ENCODE peak calls at places on chromosomes 2 and 18, in ten cellular contexts. One of them, this sample, is unnamed.

GRCh38 chr2:60570281-60570680 is 16.8 kb upstream of the BCL11A start:
- DNase-seq in fibroblast of mammary gland: no peak
- DNase-seq in upper lobe of right lung: no peak
- DNase-seq in prostate gland: no peak
- DNase-seq in progenitor cell of endocrine pancreas: no peak
- DNase-seq in CD4-positive, alpha-beta T cell: no peak
- DNase-seq in cardiac muscle cell: no peak
- DNase-seq in HFF-Myc: no peak
- DNase-seq in HFFc6: no peak
- DNase-seq in HCT116: no peak
- DNase-seq in this sample: no peak

GRCh38 chr2:133456156-133456555 is 112.1 kb downstream of the NCKAP5 start:
- DNase-seq in fibroblast of mammary gland: no peak
- DNase-seq in upper lobe of right lung: no peak
- DNase-seq in prostate gland: no peak
- DNase-seq in progenitor cell of endocrine pancreas: no peak
- DNase-seq in CD4-positive, alpha-beta T cell: no peak
- DNase-seq in cardiac muscle cell: no peak
- DNase-seq in HFF-Myc: no peak
- DNase-seq in HFFc6: no peak
- DNase-seq in HCT116: no peak
- DNase-seq in this sample: no peak

GRCh38 chr2:144826105-144826504 is 306.2 kb upstream of the ZEB2 start:
- DNase-seq in fibroblast of mammary gland: no peak
- DNase-seq in upper lobe of right lung: no peak
- DNase-seq in prostate gland: no peak
- DNase-seq in progenitor cell of endocrine pancreas: no peak
- DNase-seq in CD4-positive, alpha-beta T cell: no peak
- DNase-seq in cardiac muscle cell: no peak
- DNase-seq in HFF-Myc: no peak
- DNase-seq in HFFc6: no peak
- DNase-seq in HCT116: no peak
- DNase-seq in this sample: no peak

GRCh38 chr18:36613069-36613468 is 215.7 kb downstream of the TPGS2 start:
- DNase-seq in fibroblast of mammary gland: no peak
- DNase-seq in upper lobe of right lung: no peak
- DNase-seq in prostate gland: no peak
- DNase-seq in progenitor cell of endocrine pancreas: no peak
- DNase-seq in CD4-positive, alpha-beta T cell: no peak
- DNase-seq in cardiac muscle cell: no peak
- DNase-seq in HFF-Myc: no peak
- DNase-seq in HFFc6: no peak
- DNase-seq in HCT116: no peak
- DNase-seq in this sample: no peak

GRCh38 chr2:111231532-111232252 is 111.0 kb downstream of the BCL2L11 start:
- DNase-seq in fibroblast of mammary gland: no peak
- DNase-seq in upper lobe of right lung: no peak
- DNase-seq in prostate gland: no peak
- DNase-seq in progenitor cell of endocrine pancreas: no peak
- DNase-seq in CD4-positive, alpha-beta T cell: no peak
- DNase-seq in cardiac muscle cell: no peak
- DNase-seq in HFF-Myc: no peak
- DNase-seq in HFFc6: no peak
- DNase-seq in HCT116: no peak
- DNase-seq in this sample: no peak

GRCh38 chr2:42051168-42052125 is 3.6 kb downstream of the PKDCC start:
- DNase-seq in fibroblast of mammary gland: no peak
- DNase-seq in upper lobe of right lung: no peak
- DNase-seq in prostate gland: no peak
- DNase-seq in progenitor cell of endocrine pancreas: no peak
- DNase-seq in CD4-positive, alpha-beta T cell: no peak
- DNase-seq in cardiac muscle cell: peak
- DNase-seq in HFF-Myc: no peak
- DNase-seq in HFFc6: no peak
- DNase-seq in HCT116: no peak
- DNase-seq in this sample: no peak

GRCh38 chr2:187079901-187080300 is 230.9 kb upstream of the ZSWIM2 start:
- DNase-seq in fibroblast of mammary gland: no peak
- DNase-seq in upper lobe of right lung: no peak
- DNase-seq in prostate gland: no peak
- DNase-seq in progenitor cell of endocrine pancreas: no peak
- DNase-seq in CD4-positive, alpha-beta T cell: no peak
- DNase-seq in cardiac muscle cell: no peak
- DNase-seq in HFF-Myc: no peak
- DNase-seq in HFFc6: no peak
- DNase-seq in HCT116: no peak
- DNase-seq in this sample: no peak

GRCh38 chr2:36561223-36561944 is 36.6 kb downstream of the FEZ2 start:
- DNase-seq in fibroblast of mammary gland: peak
- DNase-seq in upper lobe of right lung: no peak
- DNase-seq in prostate gland: no peak
- DNase-seq in progenitor cell of endocrine pancreas: no peak
- DNase-seq in CD4-positive, alpha-beta T cell: no peak
- DNase-seq in cardiac muscle cell: peak
- DNase-seq in HFF-Myc: peak
- DNase-seq in HFFc6: peak
- DNase-seq in HCT116: peak
- DNase-seq in this sample: no peak

GRCh38 chr18:50573679-50574078 is 13.8 kb downstream of the MAPK4 start:
- DNase-seq in fibroblast of mammary gland: no peak
- DNase-seq in upper lobe of right lung: no peak
- DNase-seq in prostate gland: no peak
- DNase-seq in progenitor cell of endocrine pancreas: no peak
- DNase-seq in CD4-positive, alpha-beta T cell: no peak
- DNase-seq in cardiac muscle cell: no peak
- DNase-seq in HFF-Myc: no peak
- DNase-seq in HFFc6: no peak
- DNase-seq in HCT116: no peak
- DNase-seq in this sample: no peak

GRCh38 chr2:230974096-230974913 is 21.6 kb upstream of the SPATA3 start:
- DNase-seq in fibroblast of mammary gland: peak
- DNase-seq in upper lobe of right lung: no peak
- DNase-seq in prostate gland: no peak
- DNase-seq in progenitor cell of endocrine pancreas: no peak
- DNase-seq in CD4-positive, alpha-beta T cell: peak
- DNase-seq in cardiac muscle cell: peak
- DNase-seq in HFF-Myc: no peak
- DNase-seq in HFFc6: peak
- DNase-seq in HCT116: no peak
- DNase-seq in this sample: no peak

GRCh38 chr2:208791257-208791656 is 384.7 kb downstream of the PTH2R start:
- DNase-seq in fibroblast of mammary gland: no peak
- DNase-seq in upper lobe of right lung: no peak
- DNase-seq in prostate gland: no peak
- DNase-seq in progenitor cell of endocrine pancreas: no peak
- DNase-seq in CD4-positive, alpha-beta T cell: no peak
- DNase-seq in cardiac muscle cell: no peak
- DNase-seq in HFF-Myc: no peak
- DNase-seq in HFFc6: no peak
- DNase-seq in HCT116: no peak
- DNase-seq in this sample: no peak

GRCh38 chr2:160306985-160307384 is 106.9 kb upstream of the ITGB6 start:
- DNase-seq in fibroblast of mammary gland: peak
- DNase-seq in upper lobe of right lung: no peak
- DNase-seq in prostate gland: no peak
- DNase-seq in progenitor cell of endocrine pancreas: no peak
- DNase-seq in CD4-positive, alpha-beta T cell: no peak
- DNase-seq in cardiac muscle cell: peak
- DNase-seq in HFF-Myc: peak
- DNase-seq in HFFc6: peak
- DNase-seq in HCT116: no peak
- DNase-seq in this sample: no peak

GRCh38 chr2:143083636-143084035 is 45.6 kb upstream of the ARHGAP15 start:
- DNase-seq in fibroblast of mammary gland: peak
- DNase-seq in upper lobe of right lung: no peak
- DNase-seq in prostate gland: no peak
- DNase-seq in progenitor cell of endocrine pancreas: no peak
- DNase-seq in CD4-positive, alpha-beta T cell: no peak
- DNase-seq in cardiac muscle cell: peak
- DNase-seq in HFF-Myc: peak
- DNase-seq in HFFc6: peak
- DNase-seq in HCT116: no peak
- DNase-seq in this sample: no peak

GRCh38 chr2:76413436-76413835 is 702.7 kb upstream of the GCFC2 start:
- DNase-seq in fibroblast of mammary gland: no peak
- DNase-seq in upper lobe of right lung: no peak
- DNase-seq in prostate gland: no peak
- DNase-seq in progenitor cell of endocrine pancreas: no peak
- DNase-seq in CD4-positive, alpha-beta T cell: no peak
- DNase-seq in cardiac muscle cell: no peak
- DNase-seq in HFF-Myc: no peak
- DNase-seq in HFFc6: no peak
- DNase-seq in HCT116: no peak
- DNase-seq in this sample: no peak
- TF ChIP-seq CTCF in fibroblast of mammary gland: no peak
- TF ChIP-seq CTCF in upper lobe of right lung: no peak
- TF ChIP-seq CTCF in prostate gland: no peak
- TF ChIP-seq CTCF in progenitor cell of endocrine pancreas: no peak
- TF ChIP-seq CTCF in CD4-positive, alpha-beta T cell: no peak
- TF ChIP-seq CTCF in cardiac muscle cell: no peak
- TF ChIP-seq CTCF in HFF-Myc: no peak
- TF ChIP-seq CTCF in HFFc6: no peak
- TF ChIP-seq CTCF in HCT116: no peak
- TF ChIP-seq CTCF in this sample: no peak

DNA sequence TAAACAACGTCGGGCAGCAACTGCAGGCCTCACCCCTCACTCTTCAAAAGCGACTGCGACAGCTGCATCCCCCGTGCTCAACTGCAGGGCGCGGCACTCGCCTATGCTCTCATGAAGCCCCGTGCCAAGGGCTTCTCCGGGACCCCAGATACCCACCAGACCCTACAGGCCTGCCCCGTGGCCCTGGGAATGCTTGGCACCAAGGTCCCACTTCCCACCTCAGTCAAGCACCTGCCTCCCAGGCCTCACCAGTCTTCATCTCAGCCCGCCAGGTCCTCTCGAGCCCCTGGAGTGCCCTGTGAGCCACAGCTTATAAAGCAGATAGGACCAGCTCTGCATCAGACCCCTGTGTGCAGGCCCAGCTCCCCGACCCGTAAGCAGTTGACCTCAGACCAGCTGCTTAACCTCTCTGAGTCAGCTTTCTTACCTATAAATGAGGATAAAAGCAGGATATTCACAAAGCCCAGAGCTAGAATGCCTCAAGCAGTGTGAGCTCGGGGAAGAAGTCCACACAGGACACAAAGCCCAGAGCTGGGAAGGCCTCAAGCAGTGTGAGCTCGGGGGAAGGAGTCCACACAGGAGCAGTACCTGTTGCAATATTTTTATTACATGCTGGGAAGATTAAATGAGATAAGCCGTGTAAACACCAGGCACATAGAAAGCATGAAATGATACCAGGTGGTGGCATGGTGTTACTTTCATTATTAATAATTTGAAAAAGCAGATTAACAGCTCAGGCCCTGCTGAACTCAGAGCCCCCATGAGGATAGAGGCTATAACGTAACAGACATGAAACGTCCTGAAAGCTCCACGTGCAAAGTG is 96.9 kb downstream of the HDAC4 start:
- DNase-seq in fibroblast of mammary gland: no peak
- DNase-seq in upper lobe of right lung: peak
- DNase-seq in prostate gland: no peak
- DNase-seq in progenitor cell of endocrine pancreas: no peak
- DNase-seq in CD4-positive, alpha-beta T cell: no peak
- DNase-seq in cardiac muscle cell: no peak
- DNase-seq in HFF-Myc: no peak
- DNase-seq in HFFc6: no peak
- DNase-seq in HCT116: no peak
- DNase-seq in this sample: no peak
- TF ChIP-seq CTCF in fibroblast of mammary gland: no peak
- TF ChIP-seq CTCF in upper lobe of right lung: no peak
- TF ChIP-seq CTCF in prostate gland: no peak
- TF ChIP-seq CTCF in progenitor cell of endocrine pancreas: no peak
- TF ChIP-seq CTCF in CD4-positive, alpha-beta T cell: no peak
- TF ChIP-seq CTCF in cardiac muscle cell: no peak
- TF ChIP-seq CTCF in HFF-Myc: no peak
- TF ChIP-seq CTCF in HFFc6: no peak
- TF ChIP-seq CTCF in HCT116: no peak
- TF ChIP-seq CTCF in this sample: no peak

GRCh38 chr2:62297642-62298010 is 101.7 kb downstream of the B3GNT2 start:
- DNase-seq in fibroblast of mammary gland: peak
- DNase-seq in upper lobe of right lung: no peak
- DNase-seq in prostate gland: no peak
- DNase-seq in progenitor cell of endocrine pancreas: no peak
- DNase-seq in CD4-positive, alpha-beta T cell: no peak
- DNase-seq in cardiac muscle cell: peak
- DNase-seq in HFF-Myc: no peak
- DNase-seq in HFFc6: no peak
- DNase-seq in HCT116: no peak
- DNase-seq in this sample: no peak
- TF ChIP-seq CTCF in fibroblast of mammary gland: peak
- TF ChIP-seq CTCF in upper lobe of right lung: peak
- TF ChIP-seq CTCF in prostate gland: no peak
- TF ChIP-seq CTCF in progenitor cell of endocrine pancreas: peak
- TF ChIP-seq CTCF in CD4-positive, alpha-beta T cell: no peak
- TF ChIP-seq CTCF in cardiac muscle cell: peak
- TF ChIP-seq CTCF in HFF-Myc: peak
- TF ChIP-seq CTCF in HFFc6: peak
- TF ChIP-seq CTCF in HCT116: no peak
- TF ChIP-seq CTCF in this sample: no peak

GRCh38 chr2:110153416-110153815 is 37.8 kb upstream of the MALL start:
- DNase-seq in fibroblast of mammary gland: peak
- DNase-seq in upper lobe of right lung: no peak
- DNase-seq in prostate gland: no peak
- DNase-seq in progenitor cell of endocrine pancreas: no peak
- DNase-seq in CD4-positive, alpha-beta T cell: no peak
- DNase-seq in cardiac muscle cell: no peak
- DNase-seq in HFF-Myc: no peak
- DNase-seq in HFFc6: no peak
- DNase-seq in HCT116: no peak
- DNase-seq in this sample: no peak

GRCh38 chr2:110152943-110153342 is 37.3 kb upstream of the MALL start:
- DNase-seq in fibroblast of mammary gland: no peak
- DNase-seq in upper lobe of right lung: no peak
- DNase-seq in prostate gland: no peak
- DNase-seq in progenitor cell of endocrine pancreas: no peak
- DNase-seq in CD4-positive, alpha-beta T cell: no peak
- DNase-seq in cardiac muscle cell: no peak
- DNase-seq in HFF-Myc: no peak
- DNase-seq in HFFc6: no peak
- DNase-seq in HCT116: no peak
- DNase-seq in this sample: no peak

DNA sequence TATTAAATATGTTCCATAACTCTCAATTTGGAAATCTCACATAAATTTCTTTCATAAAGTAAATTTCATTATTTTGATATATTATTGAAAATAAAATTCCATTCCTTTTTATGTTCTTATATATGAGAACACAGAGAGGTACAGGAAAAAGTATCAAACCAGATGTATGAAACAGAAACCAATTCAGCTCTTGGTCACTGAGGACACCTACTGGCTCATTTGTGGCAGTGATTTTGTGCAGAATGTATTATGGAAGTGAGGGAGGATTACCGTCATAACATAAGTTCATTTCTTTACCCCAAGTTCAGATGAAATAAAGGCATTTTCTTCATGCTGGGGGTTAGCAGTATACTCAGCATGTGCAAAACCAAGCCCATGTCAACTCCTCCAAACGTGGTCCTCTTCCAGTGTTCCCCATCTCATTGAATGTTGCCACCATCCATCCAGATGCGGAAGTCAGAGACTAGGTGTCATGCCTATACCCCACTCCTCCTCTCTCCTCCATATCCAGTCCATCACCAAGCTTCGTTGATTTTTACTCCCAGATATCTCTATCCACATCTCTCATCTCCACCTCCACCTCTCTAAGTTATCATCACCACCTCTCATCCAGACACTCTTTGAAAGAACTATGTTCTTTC is 41.7 kb upstream of the MALL start:
- DNase-seq in fibroblast of mammary gland: peak
- DNase-seq in upper lobe of right lung: no peak
- DNase-seq in prostate gland: peak
- DNase-seq in progenitor cell of endocrine pancreas: no peak
- DNase-seq in CD4-positive, alpha-beta T cell: no peak
- DNase-seq in cardiac muscle cell: peak
- DNase-seq in HFF-Myc: peak
- DNase-seq in HFFc6: peak
- DNase-seq in HCT116: peak
- DNase-seq in this sample: peak
- TF ChIP-seq CTCF in fibroblast of mammary gland: peak
- TF ChIP-seq CTCF in upper lobe of right lung: peak
- TF ChIP-seq CTCF in prostate gland: peak
- TF ChIP-seq CTCF in progenitor cell of endocrine pancreas: peak
- TF ChIP-seq CTCF in CD4-positive, alpha-beta T cell: peak
- TF ChIP-seq CTCF in cardiac muscle cell: peak
- TF ChIP-seq CTCF in HFF-Myc: peak
- TF ChIP-seq CTCF in HFFc6: peak
- TF ChIP-seq CTCF in HCT116: peak
- TF ChIP-seq CTCF in this sample: peak

This sample was measured in endothelial cell.